ENCODE peak calls at places on chromosomes 4 and X, in five cellular contexts. B, N, S, Z and G are unnamed samples.

GRCh38 chrX:41047878-41048534 is 37.2 kb upstream of the USP9X start:
- DNase-seq in Z (no peak), S (peak; percentile 62), N (no peak), B (peak; percentile 29), G (no peak)

GRCh38 chr4:168257663-168258235 is 60.8 kb downstream of the DDX60 start:
- DNase-seq in N (no peak), Z (no peak), S (no peak), B (no peak), G (no peak)

GRCh38 chr4:6447561-6448290 is 24.7 kb downstream of the PPP2R2C start:
- DNase-seq in N (no peak), Z (no peak), S (no peak), B (no peak), G (no peak)

GRCh38 chrX:107348051-107348450 is 101.4 kb upstream of the FRMPD3 start:
- DNase-seq in Z (no peak), S (no peak), N (no peak), B (no peak), G (no peak)

GRCh38 chrX:10990418-10990817 is 120.7 kb upstream of the HCCS start:
- DNase-seq in N (no peak), B (no peak), S (no peak), Z (no peak), G (no peak)

GRCh38 chrX:29762006-29762405 is 453.4 kb upstream of the MAGEB2 start:
- DNase-seq in B (no peak), N (no peak), S (no peak), Z (no peak), G (no peak)

GRCh38 chrX:47080915-47081236 is 2.6 kb downstream of the RGN start:
- DNase-seq in S (no peak), Z (no peak), B (no peak), N (no peak), G (no peak)

GRCh38 chrX:118117069-118117405 is 427 bp upstream of the KLHL13 start:
- DNase-seq in B (no peak), Z (no peak), N (no peak), S (no peak), G (no peak)

GRCh38 chr4:37002625-37003024 is 241.9 kb upstream of the NWD2 start:
- DNase-seq in S (peak; percentile 38), B (no peak), N (no peak), Z (no peak), G (no peak)

GRCh38 chr4:69832326-69833030 is 27.5 kb downstream of the SULT1E1 start:
- DNase-seq in B (peak; percentile 99), N (no peak), Z (no peak), S (no peak), G (no peak)

GRCh38 chr4:16862688-16863087 is 35.8 kb downstream of the LDB2 start:
- DNase-seq in B (no peak), Z (no peak), S (no peak), N (no peak), G (no peak)
- TF ChIP-seq TAF1 in B (no peak), Z (no peak), S (no peak), N (no peak), G (no peak)

GRCh38 chr4:138775890-138776289 is 239.7 kb upstream of the NOCT start:
- DNase-seq in S (peak; percentile 43), Z (no peak), N (no peak), B (no peak), G (no peak)
- TF ChIP-seq TAF1 in S (no peak), Z (no peak), N (no peak), B (no peak), G (no peak)

GRCh38 chrX:48813605-48814004 is 11.7 kb downstream of the HDAC6 start:
- DNase-seq in S (peak; percentile 17), N (no peak), B (no peak), Z (no peak), G (no peak)

GRCh38 chrX:48818098-48818497 is 8.2 kb upstream of the ERAS start:
- DNase-seq in N (no peak), Z (no peak), B (no peak), S (no peak), G (no peak)

GRCh38 chrX:48815266-48815665 is 11.0 kb upstream of the ERAS start:
- DNase-seq in N (no peak), S (no peak), B (no peak), Z (no peak), G (no peak)

GRCh38 chrX:48814722-48815121 is 11.6 kb upstream of the ERAS start:
- DNase-seq in B (no peak), S (no peak), N (no peak), Z (no peak), G (no peak)

GRCh38 chrX:48816014-48816810 is 10.1 kb upstream of the ERAS start:
- DNase-seq in N (no peak), B (no peak), Z (no peak), S (peak; percentile 21), G (no peak)
- TF ChIP-seq TAF1 in N (no peak), B (no peak), Z (no peak), S (no peak), G (no peak)

DNA sequence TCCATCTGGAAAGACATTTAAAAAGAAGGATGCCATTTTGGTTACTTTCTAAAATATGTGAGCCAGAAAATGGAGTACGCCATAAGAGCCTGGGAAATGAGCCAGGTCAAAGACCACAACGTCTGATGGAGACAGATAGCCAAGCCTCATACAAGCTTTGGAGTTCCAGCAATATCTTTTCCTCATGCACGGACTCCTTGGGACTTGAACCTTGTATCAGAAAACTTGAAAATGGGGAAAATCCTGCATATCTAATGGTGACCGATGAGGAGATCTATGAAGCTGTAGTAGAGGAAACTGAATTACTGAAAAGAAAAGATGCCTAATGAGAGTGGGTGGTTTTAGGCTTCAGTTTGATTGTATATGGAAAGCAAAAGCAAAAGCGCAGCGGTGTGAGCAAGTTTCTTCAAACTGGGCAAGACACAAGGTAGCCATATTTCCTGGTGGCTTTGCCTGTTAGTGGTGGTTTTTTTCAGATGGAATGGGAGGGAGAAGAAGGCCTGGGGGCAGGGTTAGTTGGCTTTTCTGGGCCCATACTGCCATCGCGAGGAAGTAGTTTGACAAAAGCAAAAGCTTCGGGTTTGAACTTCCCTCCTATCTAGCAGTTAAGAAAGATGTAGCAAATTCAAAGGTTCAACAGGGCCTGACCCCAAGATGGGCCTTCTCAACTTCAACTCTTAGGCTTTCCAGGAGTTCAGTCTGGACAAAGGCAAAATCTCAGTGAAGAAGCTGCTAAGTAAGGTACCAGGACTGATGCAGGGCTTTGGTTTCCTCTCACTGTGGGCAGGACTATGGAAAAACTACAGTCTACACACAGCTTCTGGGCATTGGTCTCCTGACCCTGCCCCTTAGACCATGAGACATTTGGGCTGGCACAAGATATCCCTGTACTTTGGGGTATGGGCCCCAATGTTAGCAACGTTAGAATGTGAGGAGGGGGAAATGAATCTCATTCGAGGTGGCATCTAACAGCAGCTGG is 210.0 kb upstream of the STK26 start:
- DNase-seq in S (peak; percentile 71), N (peak; percentile 36), Z (no peak), B (no peak), G (peak; percentile 42)
- TF ChIP-seq TAF1 in S (no peak), N (no peak), Z (no peak), B (no peak), G (no peak)

DNA sequence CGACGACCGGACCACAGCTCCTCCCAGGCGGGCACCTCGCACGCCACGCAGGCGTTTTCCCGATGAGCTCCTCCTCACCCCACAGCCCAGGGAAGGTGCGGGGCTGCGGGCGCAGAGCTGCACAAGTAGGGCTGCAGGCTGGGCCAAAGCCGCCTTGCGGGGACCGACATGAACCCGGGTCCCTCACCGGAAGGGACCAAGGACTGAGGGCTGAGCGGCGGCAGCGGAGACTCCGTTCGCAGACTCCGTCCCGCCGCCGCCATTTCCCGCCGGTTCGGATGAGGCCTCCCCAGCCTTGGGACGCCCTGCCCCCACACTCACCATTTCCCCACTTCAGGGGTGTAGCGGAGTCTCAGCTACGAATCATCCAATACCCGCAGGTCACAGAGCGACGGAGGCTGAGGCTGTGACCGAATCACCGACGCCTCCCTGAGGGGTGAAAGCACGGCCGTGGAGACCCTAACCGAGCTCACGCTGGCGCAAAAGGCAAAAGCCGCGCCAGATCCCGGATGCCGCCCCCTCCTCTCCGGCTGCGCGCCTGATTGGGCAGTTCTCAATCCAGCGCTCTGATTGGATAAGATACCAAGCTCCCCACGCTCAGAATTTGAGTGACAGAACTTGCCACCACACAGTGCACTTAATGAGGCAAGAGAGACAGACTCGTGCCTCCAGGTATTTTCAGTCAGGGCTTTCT is at the start of gene ZNF732:
- DNase-seq in B (no peak), Z (no peak), N (peak; percentile 88), S (peak; percentile 3), G (no peak)
- TF ChIP-seq TAF1 in B (no peak), Z (peak; percentile 88), N (no peak), S (no peak), G (no peak)